ENCODE peak calls at places on chromosome 5, in seven cellular contexts. S, T, L, V, W, M and C are unnamed samples.

GRCh38 chr5:133664422-133664821 is 52.1 kb upstream of the FSTL4 start:
- DNase-seq in M (peak), V (no peak), L (no peak), T (no peak), W (no peak), S (no peak), C (no peak)

GRCh38 chr5:72238712-72239445 is 81.2 kb downstream of the MRPS27 start:
- DNase-seq in V (no peak), L (no peak), M (no peak), S (no peak), T (peak), W (no peak), C (no peak)

GRCh38 chr5:139881145-139881733 is 85.6 kb downstream of the PSD2 start:
- DNase-seq in L (peak), W (no peak), M (no peak), S (no peak), V (no peak), T (no peak), C (no peak)

GRCh38 chr5:74660146-74660545 is 19.6 kb upstream of the ENC1 start:
- DNase-seq in S (no peak), V (no peak), L (no peak), M (no peak), T (no peak), W (no peak), C (no peak)

GRCh38 chr5:87572611-87573010 is 159.9 kb upstream of the CCNH start:
- DNase-seq in L (no peak), S (no peak), W (no peak), M (no peak), V (no peak), T (no peak), C (no peak)

GRCh38 chr5:59648949-59649921 is 244.3 kb downstream of the PDE4D start:
- DNase-seq in W (no peak), L (no peak), V (no peak), M (no peak), S (no peak), T (no peak), C (no peak)

GRCh38 chr5:15807248-15807647 is 307.3 kb downstream of the FBXL7 start:
- DNase-seq in T (no peak), S (no peak), L (no peak), W (no peak), V (no peak), M (no peak), C (no peak)

GRCh38 chr5:141873933-141874261 is 4.3 kb downstream of the PCDH1 start:
- DNase-seq in V (no peak), M (no peak), L (no peak), S (no peak), T (no peak), W (no peak), C (no peak)

GRCh38 chr5:67770431-67771025 is 445.0 kb upstream of the PIK3R1 start:
- DNase-seq in S (no peak), T (no peak), L (no peak), M (no peak), W (no peak), V (no peak), C (no peak)

GRCh38 chr5:38135486-38136031 is 122.8 kb upstream of the EGFLAM start:
- DNase-seq in V (no peak), S (no peak), W (no peak), M (no peak), L (no peak), T (no peak), C (no peak)

GRCh38 chr5:107639990-107640389 is 30.7 kb downstream of the EFNA5 start:
- DNase-seq in W (no peak), S (no peak), L (no peak), V (no peak), M (no peak), T (peak), C (no peak)

GRCh38 chr5:125198270-125198974 is 452.0 kb upstream of the ZNF608 start:
- DNase-seq in W (no peak), S (peak), M (peak), T (peak), V (peak), L (no peak), C (peak)

GRCh38 chr5:36270175-36270574 is 28.4 kb upstream of the NADK2 start:
- DNase-seq in V (no peak), T (no peak), M (peak), S (no peak), L (no peak), W (no peak), C (no peak)

GRCh38 chr5:129930221-129930620 is 26.0 kb downstream of the CHSY3 start:
- DNase-seq in S (no peak), V (no peak), L (no peak), T (no peak), M (no peak), W (no peak), C (no peak)

GRCh38 chr5:8844206-8844605 is 701.7 kb downstream of the SEMA5A start:
- DNase-seq in T (no peak), W (no peak), M (no peak), V (no peak), L (no peak), S (no peak), C (no peak)

GRCh38 chr5:35129921-35130485 is 82.3 kb upstream of the AGXT2 start:
- DNase-seq in M (no peak), L (no peak), W (peak), S (no peak), V (peak), T (no peak), C (no peak)

GRCh38 chr5:10351199-10351881 is 2.2 kb upstream of the MARCHF6 start:
- DNase-seq in W (no peak), S (peak), M (peak), V (no peak), L (no peak), T (no peak), C (no peak)